ENCODE peak calls at places on chromosomes 3 and 15, in ten cellular contexts. G is T-helper 1 cell, K is cardiac fibroblast, L is pancreas, U is tibial artery, I is GDM1, O is NCI-H460, S is GM04504, H is A549, Q is NB4. V is an unnamed sample.

GRCh38 chr3:184373422-184373821 is 4.6 kb downstream of the THPO start:
- DNase-seq in Q (no peak), H (no peak), G (no peak), O (no peak), I (no peak), U (peak), S (no peak), K (peak), L (no peak), V (no peak)

GRCh38 chr15:65766422-65767263 is 25.4 kb downstream of the DENND4A start:
- DNase-seq in O (no peak), L (no peak), G (no peak), I (no peak), U (no peak), K (no peak), S (no peak), Q (no peak), H (peak), V (no peak)

GRCh38 chr3:149646181-149646766 is 11.6 kb downstream of the WWTR1 start:
- DNase-seq in O (no peak), U (no peak), I (no peak), K (no peak), S (no peak), Q (no peak), G (no peak), L (no peak), H (no peak), V (no peak)

GRCh38 chr3:190041333-190042041 is 79.2 kb downstream of the P3H2 start:
- DNase-seq in G (no peak), K (peak), O (no peak), U (no peak), S (no peak), Q (no peak), L (no peak), I (no peak), H (no peak), V (no peak)

GRCh38 chr3:181710581-181711255 is 1.0 kb upstream of the SOX2 start:
- DNase-seq in O (no peak), G (no peak), L (no peak), I (no peak), K (peak), H (peak), Q (no peak), U (no peak), S (no peak), V (no peak)

GRCh38 chr15:96331141-96331941 is 841 bp downstream of the NR2F2 start:
- DNase-seq in Q (peak), I (no peak), G (no peak), U (peak), K (peak), S (no peak), L (peak), H (peak), O (no peak), V (no peak)

GRCh38 chr3:65972765-65973164 is 66.0 kb downstream of the MAGI1 start:
- DNase-seq in S (no peak), G (no peak), L (no peak), Q (no peak), H (no peak), O (no peak), K (no peak), I (no peak), U (no peak), V (no peak)

GRCh38 chr3:42758126-42758525 is 14.9 kb downstream of the CCDC13 start:
- DNase-seq in G (no peak), K (no peak), S (no peak), Q (no peak), H (no peak), L (no peak), U (peak), I (no peak), O (no peak), V (no peak)

GRCh38 chr3:195543642-195544536 is 764 bp upstream of the PPP1R2 start:
- DNase-seq in Q (no peak), L (peak), S (no peak), O (no peak), H (no peak), I (no peak), U (no peak), K (peak), G (no peak), V (no peak)

GRCh38 chr3:68448510-68449383 is 483.6 kb downstream of the TAFA4 start:
- DNase-seq in K (no peak), S (no peak), H (no peak), G (no peak), O (no peak), Q (no peak), U (no peak), I (no peak), L (no peak), V (no peak)

V was measured in HEK293T.